ENCODE peak calls at places on chromosomes 13 and 19, in seven cellular contexts. Z is Panc1, P is brain microvascular endothelial cell, S is osteoblast, I is fibroblast of villous mesenchyme, V is pancreas, M is heart left ventricle. F is an unnamed sample.

GRCh38 chr19:18541992-18542935 is 1.1 kb downstream of the FKBP8 start:
- DNase-seq in Z (no peak), I (no peak), M (no peak), S (peak), V (no peak), P (no peak), F (no peak)

GRCh38 chr13:38900188-38900587 is 90.4 kb downstream of the STOML3 start:
- DNase-seq in P (no peak), I (no peak), V (no peak), Z (no peak), S (no peak), M (no peak), F (no peak)

GRCh38 chr13:106493569-106493968 is 41.9 kb downstream of the EFNB2 start:
- DNase-seq in I (peak), S (no peak), Z (no peak), P (no peak), V (no peak), M (no peak), F (no peak)

GRCh38 chr13:87524775-87525174 is 146.4 kb upstream of the SLITRK5 start:
- DNase-seq in P (no peak), I (no peak), V (no peak), Z (no peak), M (no peak), S (no peak), F (no peak)

GRCh38 chr13:94607056-94607455 is 5.4 kb downstream of the GPR180 start:
- DNase-seq in P (no peak), I (no peak), S (no peak), M (no peak), Z (no peak), V (no peak), F (no peak)

GRCh38 chr13:103246581-103247200 is 180.5 kb upstream of the SLC10A2 start:
- DNase-seq in M (no peak), P (no peak), V (no peak), Z (no peak), S (no peak), I (no peak), F (no peak)

GRCh38 chr13:31172001-31172400 is 10.3 kb upstream of the HSPH1 start:
- DNase-seq in S (no peak), V (no peak), P (peak), Z (no peak), I (peak), M (no peak), F (no peak)

GRCh38 chr13:61052175-61052574 is 363.5 kb downstream of the PCDH20 start:
- DNase-seq in I (no peak), Z (no peak), S (no peak), M (no peak), V (no peak), P (no peak), F (no peak)

GRCh38 chr13:80131204-80131603 is 209.7 kb downstream of the SPRY2 start:
- DNase-seq in I (peak), S (no peak), Z (no peak), M (peak), V (peak), P (peak), F (no peak)

GRCh38 chr13:110799246-110800236 is 86.0 kb downstream of the ING1 start:
- DNase-seq in S (peak), Z (no peak), M (peak), I (peak), P (peak), V (no peak), F (no peak)

GRCh38 chr19:4764290-4764660 is 27.3 kb upstream of the FEM1A start:
- DNase-seq in M (no peak), Z (no peak), S (no peak), I (no peak), V (no peak), P (no peak), F (no peak)

GRCh38 chr13:110177790-110178189 is 129.2 kb downstream of the COL4A1 start:
- DNase-seq in S (no peak), M (no peak), Z (no peak), V (no peak), I (no peak), P (no peak), F (no peak)

GRCh38 chr13:44305845-44306244 is 67.8 kb upstream of the SERP2 start:
- DNase-seq in M (no peak), S (no peak), Z (no peak), V (no peak), P (no peak), I (peak), F (no peak)

GRCh38 chr13:111955412-111955769 is 111.6 kb upstream of the SOX1 start:
- DNase-seq in P (no peak), V (no peak), I (no peak), S (no peak), Z (no peak), M (no peak), F (no peak)

GRCh38 chr19:34186205-34186604 is 13.9 kb downstream of the LSM14A start:
- DNase-seq in S (no peak), V (no peak), I (no peak), M (no peak), P (no peak), Z (no peak), F (no peak)
- H3K4me3 ChIP-seq in S (no peak), V (no peak), I (no peak), M (no peak), P (no peak), Z (no peak), F (no peak)

DNA sequence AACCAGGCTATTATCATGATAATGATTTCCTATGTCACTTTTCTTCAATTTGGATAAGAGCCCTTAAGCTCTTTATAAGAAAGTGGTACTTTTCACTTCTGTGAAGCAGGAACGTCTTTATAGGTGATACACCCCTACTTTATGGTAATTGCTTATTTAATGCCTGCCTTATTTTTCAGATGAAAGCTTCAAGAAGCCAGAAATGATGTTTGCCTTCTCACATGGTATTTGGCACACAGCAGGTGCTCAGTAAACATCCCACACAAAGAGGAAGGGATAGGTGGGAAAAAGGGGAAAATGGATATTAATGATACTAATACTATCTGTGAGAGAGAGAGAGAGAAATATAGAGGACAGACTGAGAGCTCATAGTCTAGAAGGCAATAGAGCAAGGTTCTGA is 29.0 kb upstream of the WASF3 start:
- DNase-seq in M (no peak), I (no peak), P (no peak), S (no peak), Z (no peak), V (no peak), F (no peak)
- H3K4me3 ChIP-seq in M (no peak), I (no peak), P (no peak), S (no peak), Z (no peak), V (no peak), F (no peak)

DNA sequence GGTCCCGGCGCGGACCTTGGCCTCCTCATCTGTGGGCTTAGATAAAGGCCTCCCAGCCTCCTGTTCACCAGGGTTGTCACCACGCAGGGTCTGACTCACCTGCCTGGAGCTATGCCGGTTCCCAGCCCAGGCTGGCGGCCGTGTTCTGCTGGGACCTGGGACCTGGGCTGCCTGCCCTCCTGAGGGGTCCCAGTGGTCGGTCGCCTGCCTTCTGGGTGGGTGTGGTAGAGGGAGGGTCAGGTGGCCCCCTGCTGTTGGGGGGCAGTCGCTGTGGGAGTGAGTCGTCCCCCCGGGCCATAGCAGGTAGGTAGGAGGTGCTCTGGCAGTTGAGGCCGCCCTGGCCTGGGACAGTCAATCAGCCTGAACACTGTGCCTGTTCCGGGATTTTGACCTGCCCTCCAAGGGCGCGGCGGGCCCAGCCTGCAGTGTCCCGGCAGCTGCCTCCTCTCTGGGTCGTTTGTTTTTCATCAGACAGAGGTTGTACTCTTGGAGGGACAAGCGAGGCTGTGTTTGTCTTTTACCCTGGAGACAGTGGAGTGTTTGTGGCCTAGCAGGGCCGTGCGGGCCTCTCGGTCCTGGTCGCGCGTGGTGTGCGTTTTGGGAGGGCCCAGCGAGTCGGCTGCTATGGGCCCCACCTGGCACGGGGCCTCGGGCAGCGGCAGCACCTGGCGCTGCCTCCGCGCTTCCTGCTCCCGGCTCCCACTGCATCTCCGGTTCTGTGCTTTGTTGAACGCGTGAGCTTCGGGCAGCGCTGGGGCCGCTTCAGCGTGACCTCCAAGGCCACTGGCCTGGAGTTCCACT is 2.6 kb downstream of the ADAT3 start:
- DNase-seq in P (no peak), M (no peak), Z (no peak), S (peak), V (peak), I (no peak), F (no peak)
- H3K4me3 ChIP-seq in P (peak), M (no peak), Z (peak), S (no peak), V (peak), I (no peak), F (peak)

GRCh38 chr19:3276341-3276799 is 51.9 kb downstream of the CELF5 start:
- DNase-seq in M (no peak), I (no peak), S (peak), P (no peak), V (peak), Z (no peak), F (no peak)
- H3K4me3 ChIP-seq in M (no peak), I (no peak), S (no peak), P (no peak), V (no peak), Z (no peak), F (no peak)

GRCh38 chr19:2887391-2887914 is 13.3 kb upstream of the ZNF57 start:
- DNase-seq in Z (peak), M (no peak), I (peak), P (peak), S (peak), V (no peak), F (peak)
- H3K4me3 ChIP-seq in Z (no peak), M (no peak), I (no peak), P (no peak), S (peak), V (no peak), F (no peak)

GRCh38 chr13:57629821-57630235 is 1.7 kb upstream of the PCDH17 start:
- DNase-seq in I (peak), V (peak), Z (no peak), M (peak), S (peak), P (peak), F (no peak)

GRCh38 chr13:57630661-57631606 is 610 bp upstream of the PCDH17 start:
- DNase-seq in S (peak), P (peak), Z (no peak), M (peak), I (no peak), V (no peak), F (no peak)

GRCh38 chr13:57633141-57633949 is 1.8 kb downstream of the PCDH17 start:
- DNase-seq in I (no peak), V (peak), M (peak), S (peak), Z (no peak), P (no peak), F (no peak)

GRCh38 chr13:57632276-57633140 is 964 bp downstream of the PCDH17 start:
- DNase-seq in S (peak), I (no peak), M (peak), P (no peak), V (no peak), Z (no peak), F (no peak)

GRCh38 chr13:57631607-57632275 is at the start of gene PCDH17:
- DNase-seq in V (peak), I (peak), M (peak), Z (no peak), P (peak), S (peak), F (no peak)
- H3K4me3 ChIP-seq in V (peak), I (peak), M (peak), Z (peak), P (peak), S (peak), F (peak)